ENCODE peak calls at places on chromosomes 16 and 17, in four cellular contexts. J is mesendoderm, E is H9, P is H1. G is an unnamed sample.

GRCh38 chr17:32946375-32947135 is 18.6 kb downstream of the TMEM98 start:
- DNase-seq in J (no peak), E (no peak), P (no peak), G (no peak)

GRCh38 chr17:40542562-40543411 is 22.5 kb downstream of the CCR7 start:
- DNase-seq in J (no peak), E (peak; percentile 24), P (no peak), G (peak; percentile 99)

GRCh38 chr16:14015017-14015416 is 56.1 kb upstream of the MRTFB start:
- DNase-seq in J (no peak), E (no peak), P (no peak), G (peak; percentile 30)

GRCh38 chr16:89720520-89720858 is 209 bp downstream of the VPS9D1 start:
- DNase-seq in J (peak; percentile 52), E (peak; percentile 67), P (no peak), G (no peak)

GRCh38 chr16:78170360-78170928 is 71.0 kb downstream of the WWOX start:
- DNase-seq in J (no peak), E (no peak), P (no peak), G (no peak)

GRCh38 chr17:59494757-59495368 is 70.5 kb upstream of the DHX40 start:
- DNase-seq in J (no peak), E (no peak), P (no peak), G (no peak)

GRCh38 chr17:33848433-33848832 is 406.7 kb upstream of the CCL2 start:
- DNase-seq in J (no peak), E (no peak), P (no peak), G (no peak)

GRCh38 chr17:17223736-17224135 is 13.2 kb downstream of the FLCN start:
- DNase-seq in J (no peak), E (no peak), P (no peak), G (no peak)

GRCh38 chr16:60123387-60124023 is 1389.4 kb upstream of the GOT2 start:
- DNase-seq in J (no peak), E (no peak), P (no peak), G (no peak)

GRCh38 chr17:45248132-45248936 is 13.6 kb downstream of the SPATA32 start:
- DNase-seq in J (peak; percentile 81), E (peak; percentile 91), P (no peak), G (no peak)

GRCh38 chr17:45244725-45245656 is 16.9 kb downstream of the SPATA32 start:
- DNase-seq in J (no peak), E (no peak), P (no peak), G (no peak)

GRCh38 chr17:45247429-45248131 is 14.3 kb downstream of the SPATA32 start:
- DNase-seq in J (peak; percentile 98), E (peak; percentile 100), P (peak; percentile 94), G (peak; percentile 90)

GRCh38 chr17:45246861-45247428 is 14.9 kb downstream of the SPATA32 start:
- DNase-seq in J (peak; percentile 77), E (peak; percentile 88), P (no peak), G (peak; percentile 14)

GRCh38 chr17:45246338-45246737 is 15.6 kb downstream of the SPATA32 start:
- DNase-seq in J (no peak), E (no peak), P (no peak), G (no peak)
- H4K5ac ChIP-seq in J (no peak overlapping the region), E (no peak overlapping the region), P (no peak overlapping the region), G (no peak overlapping the region)

GRCh38 chr17:60513014-60513413 is 13.0 kb downstream of the APPBP2 start:
- DNase-seq in J (no peak), E (no peak), P (no peak), G (no peak)

GRCh38 chr17:60514053-60514452 is 12.0 kb downstream of the APPBP2 start:
- DNase-seq in J (no peak), E (no peak), P (no peak), G (no peak)

GRCh38 chr17:60510723-60511122 is 15.3 kb downstream of the APPBP2 start:
- DNase-seq in J (no peak), E (no peak), P (no peak), G (no peak)

GRCh38 chr17:60510031-60510430 is 16.0 kb downstream of the APPBP2 start:
- DNase-seq in J (no peak), E (no peak), P (no peak), G (no peak)

GRCh38 chr17:60514500-60514899 is 11.5 kb downstream of the APPBP2 start:
- DNase-seq in J (no peak), E (no peak), P (no peak), G (no peak)
- H4K5ac ChIP-seq in J (no peak overlapping the region), E (no peak overlapping the region), P (no peak overlapping the region), G (no peak overlapping the region)

GRCh38 chr17:49986396-49987289 is 8.4 kb downstream of the DLX3 start:
- DNase-seq in J (no peak), E (peak; percentile 23), P (no peak), G (no peak)

GRCh38 chr17:49984776-49985175 is 10.2 kb downstream of the DLX3 start:
- DNase-seq in J (no peak), E (no peak), P (no peak), G (no peak)

GRCh38 chr17:49984283-49984682 is 10.7 kb downstream of the DLX3 start:
- DNase-seq in J (peak; percentile 57), E (peak; percentile 68), P (no peak), G (no peak)

GRCh38 chr17:49987290-49987585 is 7.8 kb downstream of the DLX3 start:
- DNase-seq in J (no peak), E (peak; percentile 23), P (no peak), G (no peak)

GRCh38 chr17:49985310-49985990 is 9.6 kb downstream of the DLX3 start:
- DNase-seq in J (no peak), E (peak; percentile 24), P (no peak), G (no peak)
- H4K5ac ChIP-seq in J (no peak overlapping the region), E (no peak overlapping the region), P (no peak overlapping the region), G (no peak overlapping the region)

GRCh38 chr17:58148609-58149008 is 425 bp downstream of the OR4D1 start:
- DNase-seq in J (no peak), E (no peak), P (no peak), G (no peak)
- H4K5ac ChIP-seq in J (no peak overlapping the region), E (no peak overlapping the region), P (no peak overlapping the region), G (no peak overlapping the region)

GRCh38 chr17:1573932-1574696 is 11.5 kb upstream of the PITPNA start:
- DNase-seq in J (peak; percentile 79), E (peak; percentile 93), P (no peak), G (peak; percentile 66)
- H4K5ac ChIP-seq in J (no peak overlapping the region), E (no peak overlapping the region), P (no peak overlapping the region), G (no peak overlapping the region)

GRCh38 chr16:20873331-20873730 is 26.8 kb downstream of the DCUN1D3 start:
- DNase-seq in J (peak; percentile 76), E (no peak), P (no peak), G (no peak)

GRCh38 chr16:20870122-20870521 is 30.0 kb downstream of the DCUN1D3 start:
- DNase-seq in J (peak; percentile 27), E (no peak), P (no peak), G (no peak)

GRCh38 chr16:20874088-20874581 is 26.0 kb downstream of the DCUN1D3 start:
- DNase-seq in J (no peak), E (no peak), P (no peak), G (no peak)

GRCh38 chr16:20871258-20871657 is 28.9 kb downstream of the DCUN1D3 start:
- DNase-seq in J (no peak), E (no peak), P (no peak), G (no peak)

DNA sequence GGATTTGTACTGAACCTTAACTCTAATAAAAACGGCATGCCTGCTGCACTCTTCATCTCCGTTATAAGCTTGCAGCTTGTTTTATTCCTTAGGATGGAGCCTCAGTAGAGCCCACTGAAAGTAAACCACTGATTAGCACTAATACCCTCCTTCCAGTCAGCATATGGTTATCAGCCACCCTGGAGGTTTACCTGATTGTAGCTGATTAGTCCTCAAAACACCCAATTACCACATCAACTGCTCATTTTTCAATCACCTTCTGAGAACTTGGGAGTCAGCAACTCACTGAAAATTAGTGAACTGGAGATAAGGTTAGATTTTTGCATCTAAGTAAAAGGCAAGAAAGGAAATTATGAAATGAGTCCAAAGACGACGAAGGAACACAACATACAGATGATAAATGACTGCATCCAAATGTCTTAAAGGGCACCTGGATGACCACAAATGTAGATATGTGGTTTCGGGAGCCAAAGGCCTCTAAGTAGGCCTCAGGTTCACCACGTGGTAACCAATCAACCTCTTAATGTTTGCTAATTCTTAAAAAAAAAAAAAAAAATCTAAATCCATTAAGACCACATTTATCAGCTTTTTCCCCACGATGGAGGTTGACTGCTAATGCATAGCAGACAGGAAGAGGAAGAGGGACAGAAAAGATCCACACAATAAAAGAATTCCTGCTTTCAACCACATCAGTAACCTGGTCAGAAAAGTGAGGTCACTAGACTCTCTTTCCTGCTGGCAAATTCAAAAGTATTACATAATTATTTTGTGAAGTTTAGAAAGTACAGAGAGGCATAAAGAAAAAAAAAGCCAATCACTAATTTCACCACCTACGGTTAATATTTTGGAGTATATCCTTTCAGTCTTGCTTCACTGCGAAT is 28.0 kb downstream of the DCUN1D3 start:
- DNase-seq in J (peak; percentile 91), E (no peak), P (no peak), G (no peak)
- H4K5ac ChIP-seq in J (no peak overlapping the region), E (no peak overlapping the region), P (no peak overlapping the region), G (no peak overlapping the region)

GRCh38 chr17:62966426-62967110 is 533 bp downstream of the TANC2 start:
- DNase-seq in J (peak; percentile 27), E (peak; percentile 69), P (no peak), G (peak; percentile 18)
- H4K5ac ChIP-seq in J (no peak overlapping the region), E (no peak overlapping the region), P (no peak overlapping the region), G (peak overlapping the region; percentile 58)

GRCh38 chr17:37841232-37841631 is 83.0 kb upstream of the TBC1D3K start:
- DNase-seq in J (no peak), E (no peak), P (no peak), G (no peak)

GRCh38 chr17:37840576-37840975 is 83.6 kb upstream of the TBC1D3K start:
- DNase-seq in J (no peak), E (no peak), P (no peak), G (no peak)

GRCh38 chr17:37838276-37838675 is 85.9 kb upstream of the TBC1D3K start:
- DNase-seq in J (no peak), E (no peak), P (no peak), G (no peak)

GRCh38 chr17:37836593-37836992 is 87.6 kb upstream of the TBC1D3K start:
- DNase-seq in J (no peak), E (no peak), P (no peak), G (no peak)

GRCh38 chr17:37839196-37839978 is 84.8 kb upstream of the TBC1D3K start:
- DNase-seq in J (no peak), E (no peak), P (no peak), G (no peak)
- H4K5ac ChIP-seq in J (no peak overlapping the region), E (no peak overlapping the region), P (no peak overlapping the region), G (no peak overlapping the region)